ENCODE peak calls at places on chromosomes 7 and 10, in ten cellular contexts. Z is right atrium auricular region, E is spleen, T is WERI-Rb-1, B is Peyer's patch, I is astrocyte of the cerebellum, D is ovary, C is PC-9, W is fibroblast of the aortic adventitia, Y is A549. O is an unnamed sample.

GRCh38 chr10:5585517-5586222 is 60.9 kb downstream of the CALML3 start:
- DNase-seq in Z (no peak), E (peak), T (no peak), B (no peak), I (peak), D (no peak), C (no peak), W (no peak), Y (no peak), O (no peak)

GRCh38 chr10:4733843-4734224 is 92.2 kb upstream of the AKR1E2 start:
- DNase-seq in Z (no peak), E (no peak), T (no peak), B (no peak), I (no peak), D (no peak), C (peak), W (no peak), Y (no peak), O (no peak)

GRCh38 chr7:28096713-28097112 is 83.9 kb downstream of the JAZF1 start:
- DNase-seq in Z (peak), E (no peak), T (peak), B (peak), I (peak), D (peak), C (peak), W (peak), Y (peak), O (peak)

GRCh38 chr7:134357486-134357885 is 40.8 kb upstream of the SLC35B4 start:
- DNase-seq in Z (no peak), E (no peak), T (no peak), B (no peak), I (no peak), D (no peak), C (no peak), W (no peak), Y (no peak), O (no peak)

GRCh38 chr10:113221756-113222168 is 271.7 kb downstream of the TCF7L2 start:
- DNase-seq in Z (no peak), E (no peak), T (peak), B (no peak), I (no peak), D (no peak), C (no peak), W (no peak), Y (no peak), O (no peak)

GRCh38 chr10:29324220-29324831 is 35.5 kb downstream of the LYZL1 start:
- DNase-seq in Z (no peak), E (no peak), T (no peak), B (no peak), I (no peak), D (no peak), C (no peak), W (no peak), Y (no peak), O (no peak)

GRCh38 chr7:3867847-3868246 is 566.8 kb downstream of the SDK1 start:
- DNase-seq in Z (no peak), E (no peak), T (no peak), B (no peak), I (no peak), D (no peak), C (no peak), W (peak), Y (no peak), O (no peak)

GRCh38 chr10:35352097-35352496 is 15.8 kb downstream of the CCNY start:
- DNase-seq in Z (no peak), E (no peak), T (no peak), B (no peak), I (no peak), D (no peak), C (no peak), W (no peak), Y (no peak), O (no peak)

GRCh38 chr10:65110029-65110428 is 1588.8 kb downstream of the REEP3 start:
- DNase-seq in Z (no peak), E (no peak), T (no peak), B (no peak), I (no peak), D (no peak), C (no peak), W (no peak), Y (no peak), O (no peak)

GRCh38 chr10:118961401-118961800 is 68.1 kb upstream of the NANOS1 start:
- DNase-seq in Z (no peak), E (peak), T (no peak), B (no peak), I (no peak), D (no peak), C (no peak), W (no peak), Y (no peak), O (no peak)

GRCh38 chr7:71559214-71559613 is 427.3 kb downstream of the GALNT17 start:
- DNase-seq in Z (no peak), E (no peak), T (no peak), B (no peak), I (no peak), D (no peak), C (no peak), W (no peak), Y (no peak), O (no peak)

GRCh38 chr10:114386446-114386845 is 17.9 kb downstream of the AFAP1L2 start:
- DNase-seq in Z (no peak), E (no peak), T (no peak), B (no peak), I (no peak), D (no peak), C (no peak), W (no peak), Y (no peak), O (no peak)

GRCh38 chr7:128908750-128909385 is 1.6 kb downstream of the KCP start:
- DNase-seq in Z (no peak), E (peak), T (no peak), B (no peak), I (no peak), D (no peak), C (no peak), W (no peak), Y (no peak), O (no peak)

GRCh38 chr10:93383562-93383981 is 98.6 kb downstream of the MYOF start:
- DNase-seq in Z (no peak), E (no peak), T (peak), B (no peak), I (peak), D (no peak), C (no peak), W (peak), Y (no peak), O (no peak)

GRCh38 chr10:58513189-58514101 is 773 bp downstream of the BICC1 start:
- DNase-seq in Z (peak), E (peak), T (peak), B (peak), I (no peak), D (peak), C (no peak), W (peak), Y (peak), O (no peak)

GRCh38 chr10:88896336-88897018 is 16.4 kb downstream of the STAMBPL1 start:
- DNase-seq in Z (no peak), E (no peak), T (no peak), B (no peak), I (no peak), D (no peak), C (no peak), W (no peak), Y (no peak), O (no peak)

GRCh38 chr7:27160147-27160545 is 3.7 kb upstream of the HOXA7 start:
- DNase-seq in Z (no peak), E (peak), T (no peak), B (no peak), I (no peak), D (no peak), C (no peak), W (no peak), Y (no peak), O (no peak)

GRCh38 chr7:16233519-16233918 is 187.8 kb downstream of the CRPPA start:
- DNase-seq in Z (no peak), E (no peak), T (no peak), B (no peak), I (no peak), D (no peak), C (no peak), W (no peak), Y (no peak), O (no peak)

GRCh38 chr10:132096863-132097478 is 31.2 kb downstream of the JAKMIP3 start:
- DNase-seq in Z (peak), E (no peak), T (no peak), B (no peak), I (no peak), D (no peak), C (no peak), W (no peak), Y (no peak), O (no peak)

GRCh38 chr10:43861966-43862751 is 213.5 kb upstream of the ZNF32 start:
- DNase-seq in Z (peak), E (no peak), T (no peak), B (no peak), I (no peak), D (peak), C (no peak), W (peak), Y (no peak), O (no peak)

GRCh38 chr7:34133356-34133982 is 228.1 kb downstream of the BMPER start:
- DNase-seq in Z (no peak), E (no peak), T (peak), B (no peak), I (peak), D (no peak), C (no peak), W (peak), Y (peak), O (no peak)

GRCh38 chr10:79390551-79391229 is 43.4 kb downstream of the PPIF start:
- DNase-seq in Z (peak), E (peak), T (peak), B (no peak), I (no peak), D (peak), C (no peak), W (no peak), Y (no peak), O (no peak)

GRCh38 chr10:58217612-58218011 is 50.1 kb downstream of the IPMK start:
- DNase-seq in Z (no peak), E (no peak), T (no peak), B (no peak), I (no peak), D (no peak), C (no peak), W (peak), Y (no peak), O (no peak)

GRCh38 chr7:73521636-73522080 is 435 bp downstream of the BAZ1B start:
- DNase-seq in Z (no peak), E (no peak), T (no peak), B (peak), I (no peak), D (no peak), C (peak), W (peak), Y (peak), O (no peak)

GRCh38 chr7:159121068-159121467 is 23.6 kb downstream of the VIPR2 start:
- DNase-seq in Z (no peak), E (no peak), T (no peak), B (no peak), I (no peak), D (no peak), C (no peak), W (no peak), Y (no peak), O (no peak)

GRCh38 chr7:91657386-91658120 is 222.9 kb downstream of the MTERF1 start:
- DNase-seq in Z (no peak), E (no peak), T (no peak), B (no peak), I (peak), D (no peak), C (peak), W (peak), Y (no peak), O (no peak)

GRCh38 chr10:50511512-50512213 is 112.1 kb downstream of the SGMS1 start:
- DNase-seq in Z (no peak), E (no peak), T (no peak), B (no peak), I (no peak), D (no peak), C (peak), W (peak), Y (no peak), O (peak)

GRCh38 chr10:126156545-126156944 is 231.7 kb downstream of the ADAM12 start:
- DNase-seq in Z (no peak), E (no peak), T (no peak), B (no peak), I (no peak), D (no peak), C (no peak), W (no peak), Y (no peak), O (no peak)
- TF ChIP-seq CTCF in Z (no peak), E (no peak), T (no peak), B (no peak), I (no peak), D (no peak), C (no peak), W (no peak), Y (no peak), O (no peak)

DNA sequence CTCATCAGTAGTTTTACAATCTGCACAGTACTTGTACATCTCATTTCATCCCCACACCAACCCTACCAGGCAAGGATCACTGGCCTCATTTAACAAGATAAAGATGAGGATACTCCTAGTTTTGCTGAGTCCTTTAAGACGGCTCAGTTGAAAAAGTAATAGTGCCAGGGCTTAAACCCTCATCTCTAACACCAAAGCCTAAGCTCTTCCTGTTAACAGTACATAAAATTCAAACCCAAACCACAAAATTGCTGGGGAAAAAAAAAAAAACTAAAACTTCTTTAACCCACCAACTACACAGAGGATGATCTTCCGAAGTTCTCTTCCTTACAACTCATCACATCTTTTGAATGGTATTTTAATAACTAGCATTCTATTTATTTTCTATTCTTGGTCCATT is 1.3 kb downstream of the SAR1A start:
- DNase-seq in Z (no peak), E (no peak), T (no peak), B (no peak), I (no peak), D (no peak), C (no peak), W (no peak), Y (no peak), O (no peak)
- H3K4me3 ChIP-seq in Z (peak), E (peak), T (peak), B (peak), I (peak), D (peak), C (peak), W (peak), Y (peak), O (peak)

DNA sequence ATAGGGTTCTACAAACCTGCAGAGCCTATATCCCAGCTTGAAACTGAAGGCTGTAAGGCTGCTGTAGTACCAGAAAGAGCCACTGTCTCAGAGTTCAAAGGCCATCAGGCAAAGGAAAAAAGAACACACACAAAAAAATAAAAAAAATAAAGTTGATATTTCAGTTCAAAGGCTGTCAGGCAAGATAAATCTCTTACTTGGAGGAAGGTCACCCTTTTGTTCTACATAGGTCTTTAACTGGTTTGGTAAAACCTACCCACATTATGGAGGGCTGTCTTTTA is 12.0 kb upstream of the TMEM26 start:
- DNase-seq in Z (no peak), E (no peak), T (no peak), B (no peak), I (no peak), D (no peak), C (no peak), W (no peak), Y (no peak), O (no peak)
- TF ChIP-seq CTCF in Z (no peak), E (no peak), T (no peak), B (no peak), I (peak), D (no peak), C (no peak), W (peak), Y (no peak), O (no peak)

DNA sequence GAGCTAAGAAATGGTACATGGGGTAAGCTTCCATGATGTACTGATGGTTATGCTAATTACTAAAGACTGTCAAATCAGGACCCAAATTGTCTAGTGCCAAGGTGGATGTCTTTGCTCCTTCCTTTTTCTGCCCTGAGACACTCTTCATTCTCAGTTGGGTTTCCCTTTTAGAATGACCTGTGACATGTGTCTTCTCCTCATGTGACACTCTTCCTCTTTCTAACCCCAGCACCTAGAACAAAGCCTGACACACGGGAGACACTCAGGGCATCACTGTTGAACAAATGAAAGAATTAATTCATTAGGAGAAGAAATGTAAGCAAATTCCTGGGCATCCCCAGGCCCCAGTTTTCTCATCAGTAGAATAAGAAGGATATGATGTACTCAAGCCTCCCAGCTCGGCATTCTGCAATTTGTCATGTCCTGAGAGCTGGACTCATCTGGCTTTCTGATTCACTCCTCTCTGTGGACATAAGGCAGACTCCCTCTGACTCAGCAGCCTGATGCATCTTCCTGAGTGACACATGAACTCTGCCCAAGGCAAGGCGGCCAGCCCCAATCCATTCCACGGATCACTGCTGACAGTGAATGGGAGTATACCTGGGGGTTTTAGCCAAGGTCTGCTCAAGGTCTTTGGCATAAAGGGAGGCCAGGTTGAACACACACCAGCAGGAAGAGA is 473.8 kb downstream of the KCNMA1 start:
- DNase-seq in Z (no peak), E (no peak), T (peak), B (no peak), I (peak), D (peak), C (peak), W (peak), Y (peak), O (no peak)
- H3K4me3 ChIP-seq in Z (no peak), E (no peak), T (no peak), B (no peak), I (no peak), D (no peak), C (no peak), W (no peak), Y (no peak), O (no peak)

DNA sequence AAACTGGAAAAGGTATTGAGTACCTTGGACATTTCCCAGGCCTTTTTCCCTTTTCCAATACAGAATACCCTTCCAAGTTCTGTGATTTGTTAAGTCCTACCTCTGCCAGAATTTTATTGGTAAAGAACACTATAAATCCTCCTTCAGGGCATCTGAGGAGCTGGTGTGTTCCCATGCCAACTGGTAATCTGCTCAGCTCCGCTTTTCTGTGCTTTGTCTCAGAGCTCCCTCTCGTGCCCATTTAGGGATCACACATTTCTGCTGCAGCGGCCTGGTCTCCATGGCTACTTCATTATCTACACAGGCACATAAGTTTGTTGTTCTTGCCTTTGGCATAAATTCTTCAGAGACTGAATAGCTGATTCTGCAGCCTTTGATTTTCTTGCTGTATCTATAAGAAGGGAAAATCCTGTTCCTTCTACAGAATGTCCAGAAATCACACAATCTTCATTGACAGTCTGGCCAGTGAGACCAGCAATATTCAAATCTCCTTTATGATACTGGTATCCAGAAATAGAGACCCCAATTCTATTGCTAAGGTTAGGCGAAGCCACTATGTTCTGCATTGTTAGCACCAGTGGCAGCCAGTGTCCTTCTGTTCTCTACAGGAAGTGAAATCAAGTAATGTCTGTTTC is 52.0 kb downstream of the DENND11 start:
- DNase-seq in Z (peak), E (no peak), T (peak), B (peak), I (peak), D (peak), C (peak), W (peak), Y (peak), O (peak)
- TF ChIP-seq CTCF in Z (peak), E (peak), T (peak), B (peak), I (peak), D (peak), C (peak), W (peak), Y (peak), O (peak)

DNA sequence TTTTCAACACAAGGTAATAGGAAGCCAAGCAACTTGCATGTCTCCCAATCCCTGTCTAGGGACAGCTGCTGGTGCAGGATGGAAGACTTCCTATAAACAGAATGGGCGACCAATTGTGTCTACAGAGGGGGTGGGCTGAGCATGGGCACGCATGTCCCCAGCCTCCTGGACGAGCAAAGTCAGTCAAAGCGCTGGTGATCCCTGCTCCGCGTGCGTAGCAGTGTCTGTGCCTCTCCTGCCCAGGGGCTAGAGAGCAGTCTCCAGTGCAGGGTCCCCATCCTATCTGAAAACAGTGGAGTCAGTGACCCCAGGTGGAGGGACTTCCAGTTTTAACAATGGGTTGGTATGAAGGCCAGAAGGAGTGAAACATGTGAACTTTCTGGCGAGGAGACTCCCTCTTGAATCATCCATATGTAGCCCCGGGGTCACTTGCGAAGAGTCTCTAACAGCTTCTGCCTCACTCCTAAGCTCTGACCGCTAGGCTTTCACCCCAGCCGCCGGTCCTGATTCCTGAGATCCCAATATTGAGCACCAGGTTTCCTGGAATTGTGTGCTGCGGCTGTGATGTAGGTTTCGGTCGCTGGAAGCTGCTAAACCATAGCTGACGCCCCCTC is 723 bp upstream of the CASP2 start:
- DNase-seq in Z (no peak), E (peak), T (no peak), B (no peak), I (no peak), D (no peak), C (no peak), W (no peak), Y (no peak), O (no peak)
- H3K4me3 ChIP-seq in Z (peak), E (peak), T (no peak), B (peak), I (peak), D (peak), C (peak), W (peak), Y (peak), O (peak)